ENCODE peak calls at places on chromosomes 2 and 18, in nine cellular contexts. One of them, this sample, is unnamed.

GRCh38 chr2:66885775-66886402 is 451.0 kb downstream of the MEIS1 start:
- DNase-seq in astrocyte of the spinal cord: no peak
- DNase-seq in SK-N-SH: no peak
- DNase-seq in mucosa of descending colon: no peak
- DNase-seq in body of pancreas: no peak
- DNase-seq in iris pigment epithelial cell: no peak
- DNase-seq in NCI-H748 treated with DMSO at 0.1 percent for 48 hours: no peak
- DNase-seq in A549: no peak
- DNase-seq in endodermal cell: no peak
- DNase-seq in this sample: no peak

GRCh38 chr2:12105180-12105579 is 358.7 kb downstream of the LPIN1 start:
- DNase-seq in mucosa of descending colon: no peak
- DNase-seq in astrocyte of the spinal cord: no peak
- DNase-seq in iris pigment epithelial cell: no peak
- DNase-seq in body of pancreas: no peak
- DNase-seq in SK-N-SH: no peak
- DNase-seq in NCI-H748 treated with DMSO at 0.1 percent for 48 hours: no peak
- DNase-seq in endodermal cell: no peak
- DNase-seq in A549: no peak
- DNase-seq in this sample: no peak

GRCh38 chr2:131154071-131154531 is 49.0 kb downstream of the PLEKHB2 start:
- DNase-seq in body of pancreas: peak
- DNase-seq in NCI-H748 treated with DMSO at 0.1 percent for 48 hours: peak
- DNase-seq in endodermal cell: peak
- DNase-seq in SK-N-SH: peak
- DNase-seq in iris pigment epithelial cell: peak
- DNase-seq in astrocyte of the spinal cord: peak
- DNase-seq in A549: peak
- DNase-seq in mucosa of descending colon: no peak
- DNase-seq in this sample: no peak

GRCh38 chr2:105798595-105798994 is 53.9 kb downstream of the NCK2 start:
- DNase-seq in mucosa of descending colon: no peak
- DNase-seq in A549: no peak
- DNase-seq in endodermal cell: no peak
- DNase-seq in iris pigment epithelial cell: no peak
- DNase-seq in NCI-H748 treated with DMSO at 0.1 percent for 48 hours: no peak
- DNase-seq in body of pancreas: no peak
- DNase-seq in astrocyte of the spinal cord: no peak
- DNase-seq in SK-N-SH: no peak
- DNase-seq in this sample: no peak

GRCh38 chr18:21453512-21453862 is 147.0 kb downstream of the ESCO1 start:
- DNase-seq in mucosa of descending colon: no peak
- DNase-seq in NCI-H748 treated with DMSO at 0.1 percent for 48 hours: peak
- DNase-seq in SK-N-SH: no peak
- DNase-seq in endodermal cell: no peak
- DNase-seq in body of pancreas: no peak
- DNase-seq in iris pigment epithelial cell: no peak
- DNase-seq in A549: no peak
- DNase-seq in astrocyte of the spinal cord: no peak
- DNase-seq in this sample: no peak

GRCh38 chr2:106956879-106957278 is 70.9 kb upstream of the ST6GAL2 start:
- DNase-seq in SK-N-SH: peak
- DNase-seq in astrocyte of the spinal cord: peak
- DNase-seq in A549: no peak
- DNase-seq in NCI-H748 treated with DMSO at 0.1 percent for 48 hours: no peak
- DNase-seq in body of pancreas: no peak
- DNase-seq in mucosa of descending colon: no peak
- DNase-seq in endodermal cell: no peak
- DNase-seq in iris pigment epithelial cell: peak
- DNase-seq in this sample: no peak

GRCh38 chr2:216710531-216711282 is 15.4 kb upstream of the IGFBP5 start:
- DNase-seq in iris pigment epithelial cell: peak
- DNase-seq in A549: no peak
- DNase-seq in body of pancreas: no peak
- DNase-seq in SK-N-SH: no peak
- DNase-seq in NCI-H748 treated with DMSO at 0.1 percent for 48 hours: no peak
- DNase-seq in endodermal cell: no peak
- DNase-seq in mucosa of descending colon: no peak
- DNase-seq in astrocyte of the spinal cord: no peak
- DNase-seq in this sample: no peak

GRCh38 chr2:52365946-52366345 is 1334.0 kb upstream of the NRXN1 start:
- DNase-seq in endodermal cell: no peak
- DNase-seq in A549: no peak
- DNase-seq in SK-N-SH: no peak
- DNase-seq in NCI-H748 treated with DMSO at 0.1 percent for 48 hours: no peak
- DNase-seq in astrocyte of the spinal cord: no peak
- DNase-seq in body of pancreas: no peak
- DNase-seq in mucosa of descending colon: no peak
- DNase-seq in iris pigment epithelial cell: no peak
- DNase-seq in this sample: no peak

GRCh38 chr2:230974096-230974913 is 21.6 kb upstream of the SPATA3 start:
- DNase-seq in astrocyte of the spinal cord: peak
- DNase-seq in iris pigment epithelial cell: peak
- DNase-seq in NCI-H748 treated with DMSO at 0.1 percent for 48 hours: no peak
- DNase-seq in endodermal cell: peak
- DNase-seq in SK-N-SH: no peak
- DNase-seq in body of pancreas: no peak
- DNase-seq in mucosa of descending colon: peak
- DNase-seq in A549: no peak
- DNase-seq in this sample: no peak

GRCh38 chr2:230778350-230779140 is 65.9 kb downstream of the CAB39 start:
- DNase-seq in iris pigment epithelial cell: no peak
- DNase-seq in SK-N-SH: no peak
- DNase-seq in astrocyte of the spinal cord: peak
- DNase-seq in body of pancreas: no peak
- DNase-seq in A549: no peak
- DNase-seq in mucosa of descending colon: no peak
- DNase-seq in endodermal cell: no peak
- DNase-seq in NCI-H748 treated with DMSO at 0.1 percent for 48 hours: no peak
- DNase-seq in this sample: no peak

GRCh38 chr18:5962362-5962761 is 67.0 kb upstream of the TMEM200C start:
- DNase-seq in SK-N-SH: no peak
- DNase-seq in endodermal cell: peak
- DNase-seq in iris pigment epithelial cell: no peak
- DNase-seq in mucosa of descending colon: no peak
- DNase-seq in NCI-H748 treated with DMSO at 0.1 percent for 48 hours: no peak
- DNase-seq in body of pancreas: no peak
- DNase-seq in A549: no peak
- DNase-seq in astrocyte of the spinal cord: no peak
- DNase-seq in this sample: no peak

GRCh38 chr2:43773876-43774613 is at the start of gene DYNC2LI1:
- DNase-seq in iris pigment epithelial cell: peak
- DNase-seq in endodermal cell: peak
- DNase-seq in body of pancreas: peak
- DNase-seq in NCI-H748 treated with DMSO at 0.1 percent for 48 hours: peak
- DNase-seq in SK-N-SH: peak
- DNase-seq in astrocyte of the spinal cord: peak
- DNase-seq in A549: peak
- DNase-seq in mucosa of descending colon: peak
- DNase-seq in this sample: peak

GRCh38 chr2:191333911-191334357 is 88.7 kb downstream of the MYO1B start:
- DNase-seq in mucosa of descending colon: no peak
- DNase-seq in A549: no peak
- DNase-seq in astrocyte of the spinal cord: peak
- DNase-seq in SK-N-SH: no peak
- DNase-seq in body of pancreas: no peak
- DNase-seq in iris pigment epithelial cell: peak
- DNase-seq in endodermal cell: no peak
- DNase-seq in NCI-H748 treated with DMSO at 0.1 percent for 48 hours: no peak
- DNase-seq in this sample: no peak

GRCh38 chr2:198660491-198660890 is 797.2 kb downstream of the SATB2 start:
- DNase-seq in SK-N-SH: no peak
- DNase-seq in A549: no peak
- DNase-seq in mucosa of descending colon: no peak
- DNase-seq in endodermal cell: no peak
- DNase-seq in iris pigment epithelial cell: no peak
- DNase-seq in NCI-H748 treated with DMSO at 0.1 percent for 48 hours: no peak
- DNase-seq in astrocyte of the spinal cord: peak
- DNase-seq in body of pancreas: no peak
- DNase-seq in this sample: no peak

GRCh38 chr18:8654482-8655451 is 45.5 kb downstream of the RAB12 start:
- DNase-seq in NCI-H748 treated with DMSO at 0.1 percent for 48 hours: peak
- DNase-seq in astrocyte of the spinal cord: no peak
- DNase-seq in iris pigment epithelial cell: no peak
- DNase-seq in endodermal cell: peak
- DNase-seq in A549: peak
- DNase-seq in SK-N-SH: peak
- DNase-seq in body of pancreas: no peak
- DNase-seq in mucosa of descending colon: no peak
- DNase-seq in this sample: no peak

This sample was measured in esophagus squamous epithelium.